ENCODE peak calls at places on chromosomes 2 and 18, in four cellular contexts. One of them, this sample, is unnamed.

GRCh38 chr2:513981-514706 is 163.1 kb downstream of the TMEM18 start:
- DNase-seq in ELR: no peak
- DNase-seq in nephron progenitor cell: no peak
- DNase-seq in bronchial epithelial cell: no peak
- DNase-seq in this sample: no peak

GRCh38 chr18:48422947-48423378 is 13.8 kb upstream of the ZBTB7C start:
- DNase-seq in ELR: no peak
- DNase-seq in nephron progenitor cell: peak
- DNase-seq in bronchial epithelial cell: no peak
- DNase-seq in this sample: no peak

GRCh38 chr2:197285361-197285760 is 25.2 kb downstream of the ANKRD44 start:
- DNase-seq in nephron progenitor cell: no peak
- DNase-seq in ELR: no peak
- DNase-seq in bronchial epithelial cell: no peak
- DNase-seq in this sample: no peak

GRCh38 chr18:48751727-48752468 is 198.9 kb downstream of the SMAD7 start:
- DNase-seq in bronchial epithelial cell: no peak
- DNase-seq in ELR: no peak
- DNase-seq in nephron progenitor cell: no peak
- DNase-seq in this sample: no peak

GRCh38 chr2:1990151-1990589 is 245.9 kb upstream of the PXDN start:
- DNase-seq in ELR: no peak
- DNase-seq in bronchial epithelial cell: no peak
- DNase-seq in nephron progenitor cell: no peak
- DNase-seq in this sample: no peak

GRCh38 chr2:17558053-17558452 is 17.6 kb downstream of the VSNL1 start:
- DNase-seq in nephron progenitor cell: no peak
- DNase-seq in ELR: no peak
- DNase-seq in bronchial epithelial cell: no peak
- DNase-seq in this sample: peak

GRCh38 chr18:6488956-6489355 is 74.2 kb upstream of the L3MBTL4 start:
- DNase-seq in nephron progenitor cell: no peak
- DNase-seq in ELR: no peak
- DNase-seq in bronchial epithelial cell: no peak
- DNase-seq in this sample: peak

GRCh38 chr2:7613831-7614230 is 696.6 kb downstream of the RNF144A start:
- DNase-seq in bronchial epithelial cell: no peak
- DNase-seq in nephron progenitor cell: no peak
- DNase-seq in ELR: no peak
- DNase-seq in this sample: no peak

GRCh38 chr2:120587326-120587996 is 148.2 kb upstream of the GLI2 start:
- DNase-seq in bronchial epithelial cell: no peak
- DNase-seq in nephron progenitor cell: peak
- DNase-seq in ELR: no peak
- DNase-seq in this sample: no peak

GRCh38 chr2:200901459-200902072 is 12.4 kb downstream of the NIF3L1 start:
- DNase-seq in bronchial epithelial cell: peak
- DNase-seq in ELR: peak
- DNase-seq in nephron progenitor cell: peak
- DNase-seq in this sample: peak

GRCh38 chr18:23690505-23691068 is 1.3 kb downstream of the LAMA3 start:
- DNase-seq in ELR: peak
- DNase-seq in bronchial epithelial cell: no peak
- DNase-seq in nephron progenitor cell: peak
- DNase-seq in this sample: no peak

GRCh38 chr2:118842687-118843491 is 4.6 kb downstream of the EN1 start:
- DNase-seq in bronchial epithelial cell: no peak
- DNase-seq in nephron progenitor cell: peak
- DNase-seq in ELR: no peak
- DNase-seq in this sample: no peak

GRCh38 chr2:52918551-52918950 is 849.1 kb upstream of the CHAC2 start:
- DNase-seq in bronchial epithelial cell: peak
- DNase-seq in nephron progenitor cell: no peak
- DNase-seq in ELR: peak
- DNase-seq in this sample: peak

GRCh38 chr2:112760149-112760548 is 4.3 kb downstream of the CKAP2L start:
- DNase-seq in bronchial epithelial cell: no peak
- DNase-seq in ELR: no peak
- DNase-seq in nephron progenitor cell: no peak
- DNase-seq in this sample: no peak

GRCh38 chr2:65367517-65367916 is 64.9 kb downstream of the SPRED2 start:
- DNase-seq in nephron progenitor cell: no peak
- DNase-seq in ELR: peak
- DNase-seq in bronchial epithelial cell: peak
- DNase-seq in this sample: peak

GRCh38 chr2:233764264-233764663 is 4.2 kb downstream of the UGT1A1 start:
- DNase-seq in ELR: peak
- DNase-seq in bronchial epithelial cell: peak
- DNase-seq in nephron progenitor cell: no peak
- DNase-seq in this sample: no peak

GRCh38 chr2:62787381-62787780 is 81.9 kb downstream of the EHBP1 start:
- DNase-seq in ELR: peak
- DNase-seq in bronchial epithelial cell: peak
- DNase-seq in nephron progenitor cell: no peak
- DNase-seq in this sample: peak

GRCh38 chr2:27264253-27264752 is 1.5 kb upstream of the SLC30A3 start:
- DNase-seq in bronchial epithelial cell: no peak
- DNase-seq in ELR: no peak
- DNase-seq in nephron progenitor cell: no peak
- DNase-seq in this sample: no peak

GRCh38 chr18:29226201-29226600 is 1049.3 kb upstream of the CDH2 start:
- DNase-seq in ELR: no peak
- DNase-seq in bronchial epithelial cell: peak
- DNase-seq in nephron progenitor cell: no peak
- DNase-seq in this sample: peak

GRCh38 chr2:24492283-24493272 is 1.5 kb downstream of the NCOA1 start:
- DNase-seq in ELR: no peak
- DNase-seq in bronchial epithelial cell: peak
- DNase-seq in nephron progenitor cell: peak
- DNase-seq in this sample: no peak

GRCh38 chr2:163878718-163879117 is 142.9 kb upstream of the FIGN start:
- DNase-seq in bronchial epithelial cell: peak
- DNase-seq in ELR: peak
- DNase-seq in nephron progenitor cell: peak
- DNase-seq in this sample: no peak

This sample was measured in foreskin keratinocyte.